ENCODE peak calls at places on chromosomes 1 and 21, in nine cellular contexts. A is heart right ventricle, Z is AG04449, X is cardiac muscle cell, B is heart left ventricle, W is upper lobe of right lung, D is AG04450, J is GM06990, L is fibroblast of lung. G is an unnamed sample.

GRCh38 chr1:156480411-156481192 is 20.0 kb downstream of the MEF2D start:
- DNase-seq in D (no peak), J (peak), Z (no peak), B (peak), L (no peak), W (peak), X (peak), A (peak), G (no peak)

GRCh38 chr1:245825128-245825901 is 670.5 kb downstream of the KIF26B start:
- DNase-seq in Z (no peak), W (no peak), B (no peak), A (peak), D (no peak), L (peak), J (no peak), X (peak), G (no peak)

GRCh38 chr1:155801149-155801548 is 55.9 kb downstream of the GON4L start:
- DNase-seq in Z (no peak), A (no peak), D (no peak), J (no peak), X (no peak), W (no peak), L (no peak), B (no peak), G (no peak)

GRCh38 chr21:29656504-29657227 is 283.1 kb downstream of the GRIK1 start:
- DNase-seq in D (no peak), A (no peak), J (no peak), X (no peak), L (peak), B (no peak), Z (peak), W (no peak), G (peak)

GRCh38 chr1:51946300-51946699 is 44.2 kb downstream of the RAB3B start:
- DNase-seq in J (no peak), X (no peak), L (peak), D (no peak), W (no peak), B (no peak), A (no peak), Z (no peak), G (no peak)

GRCh38 chr1:63304410-63304809 is 18.0 kb upstream of the FOXD3 start:
- DNase-seq in J (no peak), D (no peak), L (no peak), X (no peak), B (no peak), W (no peak), Z (no peak), A (no peak), G (no peak)

GRCh38 chr1:84298688-84299535 is 2.6 kb upstream of the SAMD13 start:
- DNase-seq in L (peak), W (peak), B (peak), X (peak), J (peak), A (peak), Z (no peak), D (no peak), G (no peak)

GRCh38 chr1:107976431-107977215 is 11.6 kb upstream of the VAV3 start:
- DNase-seq in J (peak), Z (no peak), W (no peak), D (no peak), A (no peak), X (no peak), L (no peak), B (no peak), G (no peak)

GRCh38 chr1:63662846-63663245 is 69.6 kb downstream of the PGM1 start:
- DNase-seq in J (no peak), W (no peak), A (no peak), Z (no peak), X (no peak), L (peak), B (no peak), D (no peak), G (no peak)

GRCh38 chr1:201954263-201955008 is 867 bp upstream of the TIMM17A start:
- DNase-seq in Z (no peak), D (no peak), B (no peak), A (no peak), W (no peak), J (no peak), L (no peak), X (no peak), G (no peak)

GRCh38 chr1:217524787-217525520 is 105.9 kb downstream of the GPATCH2 start:
- DNase-seq in L (peak), D (peak), Z (no peak), X (peak), W (no peak), B (no peak), J (no peak), A (no peak), G (no peak)

GRCh38 chr1:19651141-19651737 is 7.1 kb downstream of the NBL1 start:
- DNase-seq in Z (no peak), A (peak), W (no peak), X (peak), B (peak), J (no peak), D (no peak), L (peak), G (no peak)

GRCh38 chr1:156581661-156582387 is 2.3 kb downstream of the TTC24 start:
- DNase-seq in W (no peak), L (no peak), D (no peak), Z (no peak), A (no peak), X (no peak), B (no peak), J (no peak), G (no peak)

GRCh38 chr1:117121589-117122296 is at the start of gene TRIM45:
- DNase-seq in J (peak), L (peak), X (peak), W (peak), D (peak), Z (peak), A (peak), B (peak), G (peak)

GRCh38 chr1:33120436-33121231 is 39.7 kb downstream of the AZIN2 start:
- DNase-seq in J (peak), Z (no peak), A (no peak), B (no peak), D (no peak), L (no peak), W (no peak), X (no peak), G (no peak)

GRCh38 chr1:222034790-222035189 is 292.9 kb upstream of the DUSP10 start:
- DNase-seq in J (no peak), W (no peak), X (no peak), D (no peak), Z (no peak), L (peak), B (no peak), A (no peak), G (no peak)

GRCh38 chr1:176462671-176463225 is at the start of gene PAPPA2:
- DNase-seq in J (no peak), Z (no peak), L (no peak), D (no peak), A (no peak), X (no peak), W (no peak), B (no peak), G (no peak)

GRCh38 chr1:169143984-169144383 is 37.5 kb downstream of the ATP1B1 start:
- DNase-seq in Z (no peak), J (no peak), D (no peak), L (no peak), X (no peak), A (no peak), W (no peak), B (no peak), G (no peak)

GRCh38 chr1:24393892-24394291 is 19.7 kb downstream of the STPG1 start:
- DNase-seq in L (peak), B (no peak), A (no peak), J (no peak), X (no peak), Z (no peak), D (no peak), W (no peak), G (no peak)

GRCh38 chr1:180231506-180232420 is 1.7 kb downstream of the LHX4 start:
- DNase-seq in B (no peak), L (peak), J (peak), Z (no peak), D (no peak), A (no peak), X (peak), W (no peak), G (no peak)

GRCh38 chr1:22143065-22143514 is at the start of gene WNT4:
- DNase-seq in B (no peak), L (no peak), Z (no peak), A (no peak), J (no peak), X (peak), W (peak), D (no peak), G (no peak)

GRCh38 chr1:95451054-95451453 is 217.0 kb downstream of the RWDD3 start:
- DNase-seq in D (no peak), B (no peak), J (no peak), L (no peak), Z (no peak), A (no peak), W (no peak), X (no peak), G (no peak)

GRCh38 chr21:40687625-40688024 is 159.3 kb downstream of the DSCAM start:
- DNase-seq in Z (no peak), L (no peak), X (no peak), B (no peak), W (no peak), A (no peak), J (no peak), D (no peak), G (no peak)

GRCh38 chr21:40686526-40686925 is 160.4 kb downstream of the DSCAM start:
- DNase-seq in D (no peak), A (no peak), Z (no peak), X (no peak), L (no peak), J (no peak), B (no peak), W (no peak), G (no peak)

GRCh38 chr21:40688106-40688850 is 158.7 kb downstream of the DSCAM start:
- DNase-seq in B (no peak), A (no peak), X (no peak), D (no peak), W (no peak), Z (no peak), L (no peak), J (no peak), G (no peak)

GRCh38 chr21:40689241-40689640 is 157.7 kb downstream of the DSCAM start:
- DNase-seq in W (no peak), Z (no peak), A (no peak), J (no peak), D (no peak), B (no peak), L (no peak), X (no peak), G (no peak)

GRCh38 chr21:40689816-40690215 is 157.1 kb downstream of the DSCAM start:
- DNase-seq in B (no peak), W (no peak), L (no peak), J (no peak), X (no peak), A (no peak), D (no peak), Z (no peak), G (no peak)
- TF ChIP-seq CTCF in B (no peak), W (no peak), L (no peak), J (no peak), X (no peak), A (no peak), D (no peak), Z (no peak), G (no peak)

DNA sequence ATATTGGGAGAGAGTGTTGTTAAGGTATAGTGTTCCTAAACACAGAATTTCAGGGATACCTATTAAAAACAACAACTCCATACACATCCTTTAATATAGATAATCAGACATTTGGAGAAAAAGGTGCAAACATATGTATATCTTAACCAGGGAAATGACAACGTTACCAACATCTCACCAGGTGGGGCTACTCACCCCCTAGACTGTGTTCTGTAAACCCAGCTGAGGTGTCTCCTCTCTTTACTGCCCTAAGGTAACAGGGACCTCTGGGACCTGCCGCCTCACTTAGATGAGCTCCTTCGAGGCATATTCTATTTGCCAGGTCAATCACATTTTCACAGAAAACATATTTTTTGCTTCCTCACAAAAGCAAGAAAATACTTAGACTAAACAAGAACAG is 13.4 kb downstream of the RRAGC start:
- DNase-seq in Z (no peak), W (no peak), D (no peak), J (no peak), B (no peak), L (no peak), X (no peak), A (no peak), G (no peak)
- TF ChIP-seq CTCF in Z (no peak), W (no peak), D (no peak), J (no peak), B (no peak), L (no peak), X (no peak), A (no peak), G (no peak)

GRCh38 chr1:28259252-28259934 is at the start of gene SESN2:
- DNase-seq in J (peak), Z (peak), X (peak), L (peak), A (peak), W (peak), D (peak), B (peak), G (peak)
- TF ChIP-seq CTCF in J (no peak), Z (no peak), X (no peak), L (no peak), A (no peak), W (no peak), D (no peak), B (no peak), G (no peak)

GRCh38 chr1:5992034-5992813 is at the start of gene NPHP4:
- DNase-seq in L (peak), Z (peak), B (peak), A (peak), W (peak), J (peak), X (peak), D (peak), G (peak)
- TF ChIP-seq CTCF in L (no peak), Z (no peak), B (no peak), A (peak), W (no peak), J (no peak), X (peak), D (peak), G (no peak)

DNA sequence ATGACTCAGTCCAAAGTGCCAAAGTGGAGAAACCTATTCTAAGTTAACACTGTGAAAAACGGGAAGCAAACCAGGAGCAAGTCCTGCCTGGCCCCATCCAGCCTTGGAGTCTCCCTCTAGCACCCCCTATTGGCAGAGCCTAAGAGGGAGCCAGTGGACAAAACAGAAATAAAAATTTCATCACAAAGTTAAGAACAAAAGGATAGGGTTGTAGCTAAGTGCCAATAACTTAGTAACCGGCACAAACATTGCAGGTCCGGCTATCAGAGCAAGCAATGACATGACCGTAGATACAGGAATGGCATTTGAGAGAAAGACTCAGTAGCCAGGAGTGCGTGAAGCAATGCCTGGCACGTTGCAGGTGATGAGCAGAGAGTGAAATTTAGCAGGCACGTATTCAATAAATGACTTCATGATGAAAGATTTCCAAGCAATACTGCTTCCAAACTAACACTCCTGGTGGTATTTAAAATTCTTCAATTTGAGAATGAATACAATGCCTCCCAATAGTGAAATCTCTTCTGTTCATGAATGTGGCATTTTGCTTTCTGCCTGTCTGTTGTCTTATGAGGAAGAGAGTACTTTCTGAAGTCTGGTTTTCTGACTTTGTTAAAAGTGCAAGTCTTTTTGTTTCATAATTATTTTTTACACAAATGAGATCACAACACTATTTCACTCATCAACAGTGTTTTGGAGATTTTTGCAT is 391.0 kb downstream of the OMA1 start:
- DNase-seq in Z (no peak), W (no peak), J (no peak), B (peak), L (peak), D (no peak), A (peak), X (peak), G (no peak)
- TF ChIP-seq CTCF in Z (peak), W (peak), J (peak), B (peak), L (no peak), D (peak), A (peak), X (peak), G (peak)

GRCh38 chr1:5555853-5556252 is 436.4 kb downstream of the NPHP4 start:
- DNase-seq in A (no peak), Z (no peak), X (no peak), W (no peak), B (no peak), L (no peak), D (no peak), J (no peak), G (no peak)

GRCh38 chr1:5551274-5551966 is 440.8 kb downstream of the NPHP4 start:
- DNase-seq in D (no peak), W (no peak), J (no peak), X (no peak), A (no peak), Z (no peak), B (no peak), L (no peak), G (no peak)

GRCh38 chr1:5552787-5553484 is 439.3 kb downstream of the NPHP4 start:
- DNase-seq in D (no peak), Z (no peak), J (no peak), B (no peak), W (no peak), X (no peak), A (no peak), L (no peak), G (no peak)

GRCh38 chr1:5554784-5555183 is 437.4 kb downstream of the NPHP4 start:
- DNase-seq in L (no peak), W (no peak), X (no peak), D (no peak), Z (no peak), J (no peak), B (no peak), A (no peak), G (no peak)

DNA sequence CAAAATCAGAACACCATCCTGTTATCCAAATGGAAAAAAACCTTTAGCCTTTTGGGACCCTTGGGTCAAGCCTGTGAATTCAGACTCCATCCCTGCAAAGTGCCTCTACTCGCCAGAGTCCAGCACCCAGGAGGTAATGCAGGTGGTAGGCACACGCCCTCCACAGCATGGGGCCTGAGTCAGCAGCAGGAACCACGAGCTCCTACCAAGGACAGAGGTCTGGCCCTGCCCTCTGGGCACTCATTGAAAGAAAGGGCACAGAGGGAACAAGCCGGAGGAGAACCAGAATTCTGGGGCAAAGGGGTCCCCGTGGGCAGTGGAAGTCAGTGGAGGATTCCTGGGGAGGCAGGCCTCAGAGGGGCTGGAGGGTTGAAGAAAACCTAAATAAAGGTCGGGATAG is 438.1 kb downstream of the NPHP4 start:
- DNase-seq in J (no peak), Z (no peak), D (no peak), B (no peak), A (no peak), X (no peak), W (no peak), L (no peak), G (no peak)
- TF ChIP-seq CTCF in J (no peak), Z (no peak), D (no peak), B (no peak), A (no peak), X (no peak), W (no peak), L (no peak), G (no peak)

DNA sequence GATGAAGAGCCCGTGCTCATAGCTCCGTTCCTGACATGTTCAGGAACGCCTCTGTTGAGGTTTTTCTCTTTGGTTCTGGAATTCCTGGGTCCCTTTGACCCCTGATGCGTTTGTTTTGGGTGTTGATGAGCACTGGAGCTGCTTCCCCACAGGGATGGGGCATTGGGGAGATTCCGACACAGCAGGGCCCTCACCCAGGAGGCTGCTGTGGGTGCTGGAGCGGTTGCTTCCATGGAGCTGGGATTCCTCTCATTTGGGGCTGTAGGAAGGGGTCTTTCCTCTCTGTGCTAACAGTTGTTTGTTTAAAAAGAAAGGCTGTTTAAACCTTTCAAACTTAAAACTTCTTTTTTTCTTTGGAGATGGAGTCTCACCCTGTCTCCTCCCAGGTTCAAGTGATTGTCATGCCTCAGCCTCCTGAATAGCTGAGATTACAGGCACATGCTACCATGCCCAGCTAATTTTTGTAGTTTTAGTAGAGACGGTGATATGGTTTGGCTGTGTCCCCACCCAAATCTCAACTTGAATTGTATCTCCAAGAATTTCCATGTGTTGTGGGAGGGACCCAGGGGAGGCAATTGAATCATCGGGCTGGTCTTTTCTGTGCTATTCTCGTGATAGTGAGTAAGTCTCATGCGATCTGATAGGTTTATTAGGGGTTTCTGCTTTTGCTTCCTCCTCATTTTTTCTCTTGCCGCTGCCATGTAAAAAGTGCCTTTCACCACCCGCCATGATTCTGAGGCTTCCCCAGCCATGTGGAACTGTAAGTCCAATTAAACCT is 48.9 kb downstream of the SKI start:
- DNase-seq in W (no peak), D (no peak), B (no peak), J (no peak), Z (no peak), X (no peak), A (no peak), L (peak), G (no peak)
- TF ChIP-seq CTCF in W (no peak), D (no peak), B (no peak), J (no peak), Z (no peak), X (no peak), A (no peak), L (no peak), G (no peak)

GRCh38 chr1:28840928-28841544 is 29.1 kb downstream of the OPRD1 start:
- DNase-seq in W (no peak), X (no peak), J (no peak), B (no peak), A (no peak), D (no peak), L (no peak), Z (no peak), G (no peak)
- TF ChIP-seq CTCF in W (no peak), X (no peak), J (no peak), B (no peak), A (no peak), D (no peak), L (no peak), Z (no peak), G (no peak)